ENCODE peak calls at places on chromosomes 5 and 9, in five cellular contexts. H is pancreas, N is OCI-LY7, O is fibroblast of lung, A is right lobe of liver. K is an unnamed sample.

GRCh38 chr5:59555596-59555995 is 337.9 kb downstream of the PDE4D start:
- DNase-seq in H (no peak), N (no peak), O (no peak), A (no peak), K (no peak)

GRCh38 chr9:120186276-120186675 is 393.7 kb downstream of the CDK5RAP2 start:
- DNase-seq in H (no peak), N (no peak), O (no peak), A (no peak), K (no peak)

GRCh38 chr5:21847300-21847699 is 1005.8 kb downstream of the CDH12 start:
- DNase-seq in H (no peak), N (no peak), O (no peak), A (no peak), K (no peak)

GRCh38 chr9:93306579-93307091 is 122.7 kb downstream of the WNK2 start:
- DNase-seq in H (no peak), N (no peak), O (no peak), A (no peak), K (peak; percentile 16)

GRCh38 chr9:89402695-89403427 is 84.6 kb downstream of the SECISBP2 start:
- DNase-seq in H (no peak), N (no peak), O (no peak), A (no peak), K (no peak)

GRCh38 chr5:143244000-143244736 is 159.3 kb downstream of the NR3C1 start:
- DNase-seq in H (no peak), N (no peak), O (peak; percentile 99), A (no peak), K (no peak)

GRCh38 chr5:37272564-37272963 is 23.4 kb upstream of the CPLANE1 start:
- DNase-seq in H (no peak), N (no peak), O (peak; percentile 72), A (no peak), K (no peak)

GRCh38 chr5:32991416-32991805 is 280.3 kb downstream of the NPR3 start:
- DNase-seq in H (no peak), N (no peak), O (no peak), A (no peak), K (no peak)

GRCh38 chr5:73841641-73842040 is 215.6 kb downstream of the ARHGEF28 start:
- DNase-seq in H (no peak), N (no peak), O (no peak), A (no peak), K (no peak)

GRCh38 chr5:172076783-172077244 is 70.4 kb upstream of the FBXW11 start:
- DNase-seq in H (no peak), N (no peak), O (peak; percentile 17), A (no peak), K (no peak)

GRCh38 chr5:159073030-159073429 is 26.7 kb downstream of the EBF1 start:
- DNase-seq in H (no peak), N (no peak), O (no peak), A (no peak), K (no peak)

GRCh38 chr5:30736642-30737041 is 456.8 kb upstream of the CDH6 start:
- DNase-seq in H (no peak), N (no peak), O (peak; percentile 6), A (no peak), K (no peak)

GRCh38 chr5:149790276-149790675 is 60.2 kb downstream of the PPARGC1B start:
- DNase-seq in H (no peak), N (no peak), O (no peak), A (no peak), K (peak; percentile 67)

GRCh38 chr9:106980551-106981101 is 117.7 kb downstream of the ZNF462 start:
- DNase-seq in H (no peak), N (peak; percentile 22), O (peak; percentile 77), A (no peak), K (no peak)

GRCh38 chr5:98309785-98310566 is 463.5 kb upstream of the RGMB start:
- DNase-seq in H (no peak), N (no peak), O (peak; percentile 100), A (no peak), K (no peak)

GRCh38 chr9:71353723-71354122 is 232.3 kb upstream of the TRPM3 start:
- DNase-seq in H (no peak), N (no peak), O (peak; percentile 71), A (no peak), K (no peak)

GRCh38 chr9:100098241-100098886 is 436 bp downstream of the ERP44 start:
- DNase-seq in H (peak; percentile 71), N (peak; percentile 54), O (peak; percentile 46), A (peak; percentile 83), K (peak; percentile 78)

GRCh38 chr5:177495243-177496060 is 2.0 kb downstream of the PDLIM7 start:
- DNase-seq in H (no peak), N (peak; percentile 16), O (peak; percentile 93), A (no peak), K (no peak)

GRCh38 chr5:39376293-39376714 is 12.0 kb upstream of the C9 start:
- DNase-seq in H (no peak), N (peak; percentile 50), O (peak; percentile 38), A (no peak), K (no peak)

GRCh38 chr5:143390941-143391340 is 12.5 kb downstream of the NR3C1 start:
- DNase-seq in H (no peak), N (no peak), O (no peak), A (no peak), K (no peak)

GRCh38 chr5:172350212-172351181 is 66.9 kb upstream of the UBTD2 start:
- DNase-seq in H (no peak), N (no peak), O (no peak), A (no peak), K (no peak)

GRCh38 chr5:763397-763796 is 21.1 kb downstream of the ZDHHC11B start:
- DNase-seq in H (peak; percentile 30), N (no peak), O (no peak), A (no peak), K (no peak)

GRCh38 chr9:93965830-93966577 is 10.8 kb upstream of the BARX1 start:
- DNase-seq in H (no peak), N (no peak), O (no peak), A (no peak), K (no peak)

GRCh38 chr5:1262381-1262780 is 32.5 kb downstream of the TERT start:
- DNase-seq in H (no peak), N (no peak), O (peak; percentile 11), A (no peak), K (no peak)

GRCh38 chr5:31987985-31988710 is 186.0 kb downstream of the GOLPH3 start:
- DNase-seq in H (no peak), N (no peak), O (peak; percentile 99), A (no peak), K (no peak)

GRCh38 chr5:105789246-105789645 is 1881.5 kb downstream of the EFNA5 start:
- DNase-seq in H (no peak), N (no peak), O (peak; percentile 7), A (no peak), K (no peak)

GRCh38 chr9:8304720-8305119 is 505.1 kb upstream of the DMAC1 start:
- DNase-seq in H (no peak), N (no peak), O (no peak), A (no peak), K (no peak)

DNA sequence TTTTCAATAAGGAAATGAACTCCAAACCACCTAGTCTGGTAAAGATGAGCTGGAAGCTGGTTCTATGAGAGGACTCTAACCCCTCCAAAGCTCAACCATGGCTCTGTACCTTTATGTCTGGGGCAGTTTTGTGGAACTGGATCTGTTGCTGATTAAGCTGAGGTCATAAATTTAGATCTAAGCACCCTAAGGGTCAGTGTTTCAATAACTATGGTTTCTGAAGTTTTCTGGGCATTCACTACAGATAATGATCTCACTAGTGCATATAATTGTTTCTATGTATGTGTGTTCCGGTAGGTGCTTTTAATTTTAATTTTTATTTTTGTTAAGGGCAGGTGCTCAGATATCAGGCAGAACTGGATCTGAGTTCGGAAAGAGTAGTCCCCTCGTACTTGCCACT is 258.7 kb upstream of the PANK3 start:
- DNase-seq in H (no peak), N (no peak), O (no peak), A (no peak), K (no peak)
- H3K4me3 ChIP-seq in H (no peak overlapping the region), N (no peak overlapping the region), O (no peak overlapping the region), A (no peak overlapping the region), K (no peak overlapping the region)

GRCh38 chr9:79623799-79624721 is 52.3 kb downstream of the TLE4 start:
- DNase-seq in H (no peak), N (peak; percentile 54), O (no peak), A (peak; percentile 50), K (peak; percentile 49)

GRCh38 chr9:79630521-79631403 is 59.0 kb downstream of the TLE4 start:
- DNase-seq in H (no peak), N (no peak), O (no peak), A (no peak), K (no peak)

GRCh38 chr9:79633558-79633957 is 61.8 kb downstream of the TLE4 start:
- DNase-seq in H (no peak), N (no peak), O (no peak), A (no peak), K (no peak)

GRCh38 chr9:79632060-79632459 is 60.3 kb downstream of the TLE4 start:
- DNase-seq in H (no peak), N (no peak), O (no peak), A (no peak), K (no peak)

GRCh38 chr9:79629721-79630120 is 58.0 kb downstream of the TLE4 start:
- DNase-seq in H (no peak), N (no peak), O (no peak), A (no peak), K (no peak)
- H3K4me1 ChIP-seq in H (no peaks in the 10 kb centered on the region), N (peaks cover 1% of the 10 kb centered on the region), O (no peaks in the 10 kb centered on the region), A (no peaks in the 10 kb centered on the region), K (no peaks in the 10 kb centered on the region)

DNA sequence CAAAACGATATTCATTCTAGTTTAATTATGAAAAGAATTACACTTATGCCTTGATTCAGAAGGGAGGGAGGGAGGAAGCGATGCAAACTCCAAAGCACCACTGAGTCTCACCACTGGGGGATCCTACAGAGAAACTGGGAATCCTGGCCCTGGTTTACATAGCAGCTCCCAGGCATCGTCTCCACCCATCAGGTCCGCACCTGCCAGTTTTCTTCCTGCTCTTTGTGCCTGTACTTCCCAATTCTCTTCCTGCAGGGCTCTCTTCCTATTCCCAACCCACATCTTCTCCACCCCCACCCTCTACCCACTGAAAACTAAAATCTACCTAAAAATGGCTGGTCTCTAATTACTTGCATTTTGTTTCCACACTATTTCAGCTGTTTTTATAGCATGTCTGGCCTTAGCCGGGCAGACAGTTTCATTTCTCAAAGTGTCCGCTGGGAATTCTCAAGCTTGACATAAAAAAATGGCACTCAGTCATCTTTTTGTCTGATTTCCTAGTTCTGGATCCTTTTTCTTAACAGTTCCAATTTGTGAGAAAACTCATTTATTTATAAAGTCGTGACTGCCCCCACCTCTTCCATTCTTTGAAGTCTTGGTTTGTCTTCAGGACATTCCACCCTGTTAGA is 1.6 kb upstream of the TNIP1 start:
- DNase-seq in H (no peak), N (no peak), O (no peak), A (no peak), K (peak; percentile 76)
- TF ChIP-seq CTCF in H (no peak), N (peak; percentile 41), O (no peak), A (no peak), K (no peak)

DNA sequence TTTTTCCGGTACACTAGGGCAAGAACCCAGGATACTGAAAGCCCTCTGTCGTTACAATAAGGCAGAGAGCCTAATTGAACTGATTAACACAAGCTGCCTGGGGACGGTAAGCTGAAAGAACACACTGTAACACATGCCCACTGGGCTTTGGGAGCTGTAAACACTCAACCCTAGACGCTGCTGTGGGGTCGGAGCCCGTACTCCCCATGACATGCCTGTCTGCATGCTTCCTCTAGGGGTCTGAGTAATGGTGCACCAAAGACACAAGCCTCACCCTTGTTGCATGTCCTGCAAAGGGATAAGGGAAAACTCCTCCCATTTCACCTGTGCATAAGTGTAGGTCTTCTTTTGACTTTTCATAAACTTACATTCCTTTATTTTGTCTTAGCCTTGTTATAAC is 194.0 kb downstream of the FBXL7 start:
- DNase-seq in H (no peak), N (no peak), O (no peak), A (no peak), K (no peak)
- H3K4me3 ChIP-seq in H (no peak overlapping the region), N (no peak overlapping the region), O (no peak overlapping the region), A (no peak overlapping the region), K (no peak overlapping the region)